ENCODE peak calls at places on chromosomes 6 and 20, in six cellular contexts. F is H1, V is GM12891, B is HepG2, Y is K562, U is GM12878. P is an unnamed sample.

GRCh38 chr20:59776626-59777320 is 156.7 kb downstream of the SYCP2 start:
- DNase-seq in F (no peak), V (no peak), B (no peak), Y (no peak), U (no peak), P (no peak)

GRCh38 chr6:126127662-126128061 is 141.3 kb downstream of the TRMT11 start:
- DNase-seq in F (no peak), V (no peak), B (no peak), Y (no peak), U (no peak), P (no peak)

GRCh38 chr6:151276112-151276745 is 36.5 kb downstream of the AKAP12 start:
- DNase-seq in F (no peak), V (no peak), B (no peak), Y (no peak), U (no peak), P (no peak)

GRCh38 chr6:37239950-37240713 is 17.4 kb upstream of the TBC1D22B start:
- DNase-seq in F (no peak), V (peak), B (peak), Y (peak), U (peak), P (peak)

GRCh38 chr20:645318-646106 is 7.5 kb downstream of the SRXN1 start:
- DNase-seq in F (peak), V (peak), B (peak), Y (peak), U (peak), P (peak)

GRCh38 chr6:32785781-32786533 is 22.6 kb upstream of the HLA-DQB2 start:
- DNase-seq in F (no peak), V (peak), B (peak), Y (peak), U (peak), P (no peak)

GRCh38 chr6:122799916-122800701 is 11.1 kb downstream of the SMPDL3A start:
- DNase-seq in F (no peak), V (no peak), B (no peak), Y (no peak), U (no peak), P (no peak)

GRCh38 chr6:134746125-134746524 is 203.8 kb downstream of the ALDH8A1 start:
- DNase-seq in F (no peak), V (no peak), B (no peak), Y (no peak), U (no peak), P (no peak)

GRCh38 chr20:4053516-4053919 is 38.2 kb upstream of the RNF24 start:
- DNase-seq in F (no peak), V (no peak), B (no peak), Y (no peak), U (no peak), P (no peak)

GRCh38 chr6:1027795-1028569 is 283.9 kb upstream of the FOXQ1 start:
- DNase-seq in F (peak), V (no peak), B (no peak), Y (no peak), U (no peak), P (no peak)

GRCh38 chr6:7993952-7994351 is 70.2 kb downstream of the BLOC1S5 start:
- DNase-seq in F (no peak), V (no peak), B (no peak), Y (peak), U (no peak), P (no peak)

GRCh38 chr6:82571431-82571830 is 207.8 kb downstream of the TPBG start:
- DNase-seq in F (no peak), V (no peak), B (no peak), Y (no peak), U (no peak), P (no peak)

GRCh38 chr20:63183422-63184146 is 32.3 kb downstream of the YTHDF1 start:
- DNase-seq in F (no peak), V (peak), B (peak), Y (peak), U (no peak), P (peak)

GRCh38 chr6:8087870-8088269 is 14.5 kb downstream of the EEF1E1 start:
- DNase-seq in F (no peak), V (no peak), B (no peak), Y (no peak), U (no peak), P (no peak)

GRCh38 chr20:62752671-62753501 is 43.4 kb upstream of the MRGBP start:
- DNase-seq in F (no peak), V (no peak), B (peak), Y (no peak), U (no peak), P (no peak)

GRCh38 chr6:70037445-70037844 is 171.1 kb downstream of the COL19A1 start:
- DNase-seq in F (no peak), V (no peak), B (no peak), Y (no peak), U (no peak), P (no peak)

GRCh38 chr6:14258695-14259655 is 141.4 kb downstream of the CD83 start:
- DNase-seq in F (no peak), V (no peak), B (no peak), Y (no peak), U (no peak), P (no peak)

GRCh38 chr6:152701081-152701862 is 3.6 kb downstream of the MYCT1 start:
- DNase-seq in F (no peak), V (no peak), B (no peak), Y (no peak), U (no peak), P (no peak)

GRCh38 chr6:43858161-43859153 is 88.4 kb downstream of the VEGFA start:
- DNase-seq in F (no peak), V (no peak), B (no peak), Y (no peak), U (no peak), P (no peak)

GRCh38 chr6:78093861-78094360 is 441.1 kb downstream of the MEI4 start:
- DNase-seq in F (no peak), V (no peak), B (no peak), Y (no peak), U (no peak), P (no peak)

GRCh38 chr6:157443066-157443800 is 62.2 kb downstream of the ZDHHC14 start:
- DNase-seq in F (no peak), V (no peak), B (no peak), Y (no peak), U (peak), P (no peak)

GRCh38 chr20:4159765-4160490 is 144.6 kb upstream of the RNF24 start:
- DNase-seq in F (no peak), V (no peak), B (no peak), Y (no peak), U (no peak), P (no peak)

GRCh38 chr20:3924304-3925112 is 35.3 kb downstream of the PANK2 start:
- DNase-seq in F (no peak), V (no peak), B (no peak), Y (no peak), U (no peak), P (no peak)

GRCh38 chr6:125004198-125004597 is 42.0 kb downstream of the RNF217 start:
- DNase-seq in F (no peak), V (no peak), B (no peak), Y (peak), U (no peak), P (no peak)

GRCh38 chr20:58580493-58580835 is 65.3 kb upstream of the APCDD1L start:
- DNase-seq in F (no peak), V (no peak), B (no peak), Y (no peak), U (no peak), P (no peak)

GRCh38 chr6:127855542-127856159 is 45.2 kb downstream of the THEMIS start:
- DNase-seq in F (no peak), V (no peak), B (peak), Y (no peak), U (no peak), P (no peak)

GRCh38 chr6:128250370-128251070 is 269.9 kb downstream of the PTPRK start:
- DNase-seq in F (no peak), V (no peak), B (no peak), Y (no peak), U (no peak), P (no peak)

GRCh38 chr6:44045672-44046015 is 81.6 kb downstream of the MRPL14 start:
- DNase-seq in F (no peak), V (no peak), B (no peak), Y (no peak), U (no peak), P (no peak)

GRCh38 chr6:14094721-14095120 is 22.9 kb upstream of the CD83 start:
- DNase-seq in F (no peak), V (no peak), B (no peak), Y (no peak), U (no peak), P (no peak)

GRCh38 chr20:956330-956951 is 40.3 kb upstream of the ANGPT4 start:
- DNase-seq in F (peak), V (peak), B (peak), Y (peak), U (peak), P (peak)

GRCh38 chr20:45946149-45946970 is 11.9 kb downstream of the PCIF1 start:
- DNase-seq in F (no peak), V (no peak), B (peak), Y (no peak), U (no peak), P (no peak)

GRCh38 chr20:56607061-56607704 is 21.9 kb upstream of the TFAP2C start:
- DNase-seq in F (no peak), V (no peak), B (no peak), Y (no peak), U (no peak), P (no peak)

GRCh38 chr20:12640255-12640654 is 368.5 kb upstream of the SPTLC3 start:
- DNase-seq in F (no peak), V (no peak), B (no peak), Y (no peak), U (no peak), P (no peak)

GRCh38 chr6:169774347-169774746 is 22.9 kb downstream of the ERMARD start:
- DNase-seq in F (no peak), V (no peak), B (no peak), Y (no peak), U (no peak), P (no peak)

GRCh38 chr6:142735182-142735581 is 209.8 kb downstream of the HIVEP2 start:
- DNase-seq in F (no peak), V (no peak), B (no peak), Y (no peak), U (no peak), P (no peak)

GRCh38 chr6:143397229-143398222 is 53.0 kb downstream of the ADAT2 start:
- DNase-seq in F (peak), V (no peak), B (peak), Y (no peak), U (no peak), P (no peak)

GRCh38 chr6:159941286-159942113 is 27.4 kb upstream of the IGF2R start:
- DNase-seq in F (no peak), V (no peak), B (peak), Y (peak), U (peak), P (no peak)

GRCh38 chr6:42259841-42260395 is 42.3 kb upstream of the MRPS10 start:
- DNase-seq in F (no peak), V (no peak), B (no peak), Y (no peak), U (no peak), P (no peak)

GRCh38 chr6:38144365-38144764 is 324.8 kb downstream of the ZFAND3 start:
- DNase-seq in F (no peak), V (no peak), B (no peak), Y (no peak), U (no peak), P (no peak)

DNA sequence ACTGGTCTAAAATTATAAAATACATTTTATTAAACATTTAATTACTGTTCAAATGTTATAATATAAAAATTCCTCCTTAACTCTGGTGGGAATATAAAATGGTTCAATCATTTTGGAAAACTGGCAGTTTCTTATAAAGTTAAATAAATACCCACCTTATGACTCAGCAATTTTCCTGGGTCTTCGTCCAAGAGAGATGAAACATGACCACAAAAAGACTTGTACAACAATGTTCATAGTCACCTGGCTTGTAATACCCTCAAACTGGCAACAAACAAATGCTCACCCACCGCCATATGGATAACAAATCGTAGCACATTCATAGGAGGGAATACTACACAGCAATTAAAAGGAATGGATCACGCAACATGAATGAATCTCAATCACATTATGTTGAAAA is 66.0 kb upstream of the RIN2 start:
- DNase-seq in F (no peak), V (no peak), B (no peak), Y (no peak), U (no peak), P (no peak)
- TF ChIP-seq TAF1 in F (no peak), V (no peak), B (no peak), Y (no peak), U (no peak), P (no peak)

DNA sequence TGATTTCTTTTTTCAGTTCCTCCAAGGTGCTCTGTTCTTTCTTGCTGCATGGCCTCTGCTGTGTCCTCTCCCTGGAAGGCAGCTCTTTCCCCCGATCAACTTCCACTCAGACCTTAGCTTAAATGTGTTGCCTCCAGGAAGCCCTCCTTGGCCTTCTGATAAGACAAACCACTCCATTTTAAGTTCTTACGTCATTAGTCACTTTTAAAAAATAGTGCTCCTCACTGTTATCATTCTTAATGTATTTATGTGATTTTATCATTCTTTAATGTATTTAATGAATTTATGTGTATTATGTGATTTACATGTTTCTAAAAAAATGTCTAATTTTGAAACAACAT is 12.2 kb upstream of the MANBAL start:
- DNase-seq in F (no peak), V (no peak), B (no peak), Y (no peak), U (no peak), P (no peak)
- TF ChIP-seq POLR2AphosphoS5 in F (no peak), V (no peak), B (no peak), Y (no peak), U (peak), P (no peak)

GRCh38 chr20:48827880-48828733 is at the start of gene PREX1:
- DNase-seq in F (peak), V (peak), B (no peak), Y (peak), U (no peak), P (peak)
- TF ChIP-seq POLR2A in F (no peak), V (no peak), B (no peak), Y (peak), U (peak), P (peak)

GRCh38 chr6:106117579-106117978 is 31.4 kb downstream of the PRDM1 start:
- DNase-seq in F (no peak), V (no peak), B (no peak), Y (no peak), U (no peak), P (no peak)
- TF ChIP-seq TAF1 in F (no peak), V (no peak), B (no peak), Y (no peak), U (no peak), P (no peak)

GRCh38 chr6:55869731-55870130 is 5.7 kb downstream of the BMP5 start:
- DNase-seq in F (no peak), V (no peak), B (no peak), Y (no peak), U (no peak), P (no peak)

GRCh38 chr6:55874309-55874708 is 1.1 kb downstream of the BMP5 start:
- DNase-seq in F (no peak), V (no peak), B (no peak), Y (no peak), U (no peak), P (no peak)

DNA sequence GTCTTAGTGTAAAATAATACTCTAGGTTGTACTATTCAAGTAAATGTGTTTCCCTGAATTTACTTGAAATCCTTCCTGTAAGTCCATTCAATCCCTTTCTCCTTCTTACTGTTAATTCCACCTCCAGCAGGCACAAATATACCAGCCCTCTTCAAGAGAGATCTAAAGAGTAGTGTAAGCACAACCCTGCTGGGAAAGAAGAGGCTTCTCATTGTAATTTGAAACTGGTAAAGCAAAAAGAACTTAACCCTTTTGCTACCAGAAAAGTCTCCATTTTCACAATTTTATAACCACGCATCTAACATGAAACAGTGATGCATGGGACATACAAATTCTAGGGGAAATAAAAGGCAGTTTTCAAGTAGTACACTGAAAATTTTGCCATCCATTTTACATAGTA is at the start of gene BMP5:
- DNase-seq in F (no peak), V (no peak), B (no peak), Y (no peak), U (no peak), P (no peak)
- TF ChIP-seq POLR2AphosphoS5 in F (no peak), V (no peak), B (no peak), Y (no peak), U (no peak), P (no peak)

GRCh38 chr6:4776493-4776966 is 326 bp downstream of the CDYL start:
- DNase-seq in F (no peak), V (peak), B (peak), Y (peak), U (no peak), P (peak)

GRCh38 chr6:4776967-4777925 is 1.0 kb downstream of the CDYL start:
- DNase-seq in F (no peak), V (peak), B (no peak), Y (peak), U (no peak), P (peak)

GRCh38 chr6:4774715-4775590 is 1.3 kb upstream of the CDYL start:
- DNase-seq in F (no peak), V (no peak), B (no peak), Y (no peak), U (no peak), P (peak)

GRCh38 chr6:4774296-4774695 is 1.9 kb upstream of the CDYL start:
- DNase-seq in F (no peak), V (no peak), B (no peak), Y (no peak), U (no peak), P (no peak)

DNA sequence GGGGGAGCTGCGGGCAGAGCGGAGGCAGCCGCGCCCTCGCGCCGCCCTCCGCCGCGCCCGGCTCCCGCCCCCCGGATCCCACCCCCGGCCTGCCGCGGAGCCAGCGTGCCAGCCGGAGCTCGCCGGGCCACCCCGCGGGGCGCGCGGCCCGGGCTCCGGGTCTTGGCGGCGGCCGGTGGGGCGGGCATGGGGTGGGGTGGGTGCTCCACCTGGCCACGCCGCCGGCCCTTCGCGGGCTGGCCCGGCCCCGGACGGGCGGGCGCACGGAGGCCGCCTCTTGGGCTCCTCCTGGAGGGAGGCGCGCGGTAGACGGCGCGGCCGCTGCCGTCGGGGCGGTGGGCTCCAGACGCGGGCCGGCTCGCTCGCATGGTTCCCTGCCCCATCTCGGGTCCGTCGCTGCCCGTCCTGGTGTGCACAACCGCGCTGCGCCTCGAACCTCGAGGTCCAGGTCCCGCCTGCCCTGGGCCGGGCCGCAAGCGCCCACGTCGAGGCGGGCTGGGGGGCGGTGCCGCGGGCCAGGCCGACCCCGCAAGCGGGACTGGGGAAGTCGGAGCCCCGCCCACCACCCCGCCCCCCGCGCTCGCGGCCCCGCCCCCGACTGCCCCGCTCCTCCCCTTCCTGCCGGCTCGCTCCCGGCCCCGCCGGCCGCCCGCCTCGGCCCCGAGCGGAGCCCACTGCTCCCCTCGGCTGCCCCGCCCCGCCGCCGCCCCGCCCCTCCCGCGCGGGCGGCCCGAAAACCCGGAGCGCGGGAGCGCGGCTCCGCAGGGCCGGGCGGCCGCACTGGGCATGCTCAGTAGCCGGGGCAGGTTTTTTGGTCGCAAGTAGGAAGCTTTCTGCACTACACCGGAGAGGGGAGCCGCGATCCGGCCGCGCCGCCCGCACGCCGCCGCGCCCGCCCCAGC is at the start of gene CDYL:
- DNase-seq in F (peak), V (peak), B (peak), Y (peak), U (no peak), P (peak)
- TF ChIP-seq POLR2A in F (no peak), V (no peak), B (peak), Y (no peak), U (no peak), P (peak)

DNA sequence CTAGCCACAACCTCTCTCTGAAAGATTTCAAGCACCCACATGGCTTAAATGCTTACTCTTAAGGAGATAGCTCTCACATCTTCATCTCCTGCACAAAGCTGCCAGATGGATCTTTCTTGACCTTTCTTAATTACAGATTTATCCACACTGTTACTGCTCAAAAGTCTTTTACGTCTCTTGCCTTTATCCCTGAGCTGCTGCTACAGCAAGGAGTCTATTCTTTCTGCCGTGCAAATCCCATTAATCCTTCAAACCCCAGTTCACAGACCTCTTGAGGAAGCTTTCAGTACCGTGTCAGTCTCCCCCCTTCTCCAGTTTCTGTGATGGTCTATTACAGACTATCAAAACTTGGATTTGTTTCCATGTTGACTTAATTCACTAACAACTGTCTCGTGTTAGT is 54.6 kb downstream of the B4GALT5 start:
- DNase-seq in F (no peak), V (no peak), B (no peak), Y (no peak), U (no peak), P (no peak)
- TF ChIP-seq TAF1 in F (no peak), V (no peak), B (no peak), Y (no peak), U (no peak), P (no peak)

P was measured in GM12892.